ENCODE peak calls at places on chromosomes 11 and 22, in four cellular contexts. C is breast epithelium, N is fibroblast of mammary gland, E is cardiac fibroblast. Q is an unnamed sample.
A peak's percentile ranks its signal among the peaks of the same experiment; 100 is the strongest.

GRCh38 chr22:26718905-26719304 is 61.5 kb downstream of the MIAT start:
- DNase-seq in C (no peak), E (peak; percentile 86), N (peak; percentile 87), Q (no peak)

GRCh38 chr11:106001304-106002012 is 20.6 kb downstream of the MSANTD4 start:
- DNase-seq in C (no peak), N (peak; percentile 30), E (peak; percentile 18), Q (no peak)

GRCh38 chr11:12862761-12863469 is 146.2 kb upstream of the RASSF10 start:
- DNase-seq in C (no peak), E (peak; percentile 77), N (peak; percentile 82), Q (no peak)

GRCh38 chr22:47411006-47411405 is 648.6 kb downstream of the TBC1D22A start:
- DNase-seq in N (no peak), C (no peak), E (no peak), Q (no peak)

GRCh38 chr11:125022551-125022950 is 40.6 kb upstream of the SLC37A2 start:
- DNase-seq in C (no peak), E (peak; percentile 33), N (no peak), Q (no peak)

GRCh38 chr11:79078999-79079398 is 361.8 kb downstream of the TENM4 start:
- DNase-seq in E (no peak), N (no peak), C (no peak), Q (peak; percentile 26)

GRCh38 chr11:35163209-35163608 is 24.2 kb downstream of the CD44 start:
- DNase-seq in N (no peak), E (no peak), C (no peak), Q (no peak)

GRCh38 chr22:45423524-45423923 is 10.0 kb downstream of the RIBC2 start:
- DNase-seq in N (no peak), E (no peak), C (no peak), Q (no peak)

GRCh38 chr22:24059121-24059520 is 48.0 kb downstream of the CABIN1 start:
- DNase-seq in E (peak; percentile 96), C (no peak), N (peak; percentile 99), Q (peak; percentile 41)

GRCh38 chr11:85541683-85542082 is 85.5 kb downstream of the DLG2 start:
- DNase-seq in C (no peak), E (no peak), N (no peak), Q (no peak)

GRCh38 chr22:27075028-27075678 is 417.8 kb downstream of the MIAT start:
- DNase-seq in C (no peak), E (peak; percentile 7), N (no peak), Q (no peak)

DNA sequence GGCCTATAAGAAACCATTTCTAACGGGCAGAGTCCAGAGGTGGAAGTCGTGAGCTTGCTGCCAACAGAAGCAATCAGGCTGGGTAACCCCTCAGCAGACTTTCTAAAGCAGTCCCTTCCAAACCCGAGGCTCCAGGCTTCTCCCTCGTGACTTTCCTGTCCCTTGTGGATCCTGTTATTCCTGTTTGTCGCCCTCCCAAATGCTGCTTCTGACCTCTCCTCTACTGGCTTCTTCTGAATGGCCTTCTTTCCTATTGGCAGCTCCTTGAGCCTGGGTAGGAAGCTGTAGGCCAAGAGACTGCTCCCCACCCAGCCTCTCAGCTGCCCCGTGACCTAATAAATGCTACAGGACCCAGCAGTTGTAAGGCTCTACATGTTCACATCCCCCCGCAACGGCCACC is 35.0 kb downstream of the MAFF start:
- DNase-seq in E (no peak), C (peak; percentile 82), N (no peak), Q (no peak)
- H3K4me3 ChIP-seq in E (no peak overlapping the region), C (no peak overlapping the region), N (no peak overlapping the region), Q (no peak overlapping the region)

DNA sequence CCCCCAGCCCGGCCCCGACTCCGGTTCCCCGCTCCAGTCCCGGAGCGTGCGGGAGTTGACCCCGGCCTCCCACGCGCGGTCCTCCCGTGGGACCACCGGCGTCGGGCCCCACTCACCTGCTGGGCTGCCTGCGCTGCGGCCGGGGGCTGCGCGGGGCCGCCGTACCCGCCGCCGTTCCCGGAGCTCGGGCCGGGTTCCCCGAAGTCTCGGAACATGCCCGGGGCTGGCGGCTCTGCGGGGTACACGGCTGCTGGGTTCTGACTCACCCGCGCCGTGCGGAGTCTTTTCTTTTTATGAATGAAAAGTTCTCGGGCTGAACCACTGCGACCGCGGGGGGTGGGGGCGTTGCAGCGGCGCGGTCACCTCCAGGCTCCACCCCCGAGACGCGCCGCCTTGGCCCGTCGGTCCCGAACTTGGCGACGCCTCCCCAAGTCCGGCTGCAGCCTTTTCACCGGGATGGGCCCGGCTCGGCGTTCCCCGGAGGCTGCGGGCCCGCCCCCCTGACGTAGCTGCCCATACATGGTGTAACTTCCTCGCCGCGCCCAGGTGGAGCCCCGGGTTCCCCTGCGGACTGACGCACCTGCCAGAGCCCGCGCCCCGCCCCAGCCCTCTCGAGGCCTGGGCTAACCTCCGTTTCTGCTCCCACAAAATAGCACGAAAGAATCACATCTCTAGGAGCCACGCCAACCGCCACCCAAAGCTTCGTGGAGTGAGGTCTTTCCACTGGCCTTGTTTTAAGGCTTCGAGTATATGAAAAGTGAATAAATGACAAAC is at the start of gene FOSL1:
- DNase-seq in E (peak; percentile 98), C (peak; percentile 90), N (peak; percentile 95), Q (peak; percentile 83)
- H3K4me3 ChIP-seq in E (peak within 1 kb of the TSS; percentile 98), C (peak within 1 kb of the TSS; percentile 53), N (peak within 1 kb of the TSS; percentile 92), Q (peak within 1 kb of the TSS; percentile 71)

DNA sequence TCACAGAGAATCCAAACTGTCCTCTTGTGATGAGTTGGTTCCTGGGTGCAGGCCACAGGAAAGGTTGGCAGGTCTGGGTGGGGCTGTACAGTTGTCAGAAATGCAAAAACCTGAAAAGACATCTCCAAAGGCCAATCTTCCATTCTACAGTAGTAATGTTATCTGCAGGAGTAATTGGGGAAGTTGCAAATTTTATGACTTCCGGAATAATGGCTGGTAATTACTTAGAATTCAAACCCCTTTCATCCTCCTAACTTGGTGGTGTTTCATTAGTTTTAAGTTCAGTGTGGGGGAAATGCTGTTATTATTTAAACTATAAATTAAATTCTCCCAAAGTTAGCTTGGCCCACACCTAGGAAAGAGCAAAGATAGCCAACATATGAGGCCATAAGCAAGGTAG is 64.7 kb upstream of the FAT3 start:
- DNase-seq in E (no peak), C (no peak), N (no peak), Q (no peak)
- H3K4me3 ChIP-seq in E (no peak overlapping the region), C (no peak overlapping the region), N (no peak overlapping the region), Q (no peak overlapping the region)

DNA sequence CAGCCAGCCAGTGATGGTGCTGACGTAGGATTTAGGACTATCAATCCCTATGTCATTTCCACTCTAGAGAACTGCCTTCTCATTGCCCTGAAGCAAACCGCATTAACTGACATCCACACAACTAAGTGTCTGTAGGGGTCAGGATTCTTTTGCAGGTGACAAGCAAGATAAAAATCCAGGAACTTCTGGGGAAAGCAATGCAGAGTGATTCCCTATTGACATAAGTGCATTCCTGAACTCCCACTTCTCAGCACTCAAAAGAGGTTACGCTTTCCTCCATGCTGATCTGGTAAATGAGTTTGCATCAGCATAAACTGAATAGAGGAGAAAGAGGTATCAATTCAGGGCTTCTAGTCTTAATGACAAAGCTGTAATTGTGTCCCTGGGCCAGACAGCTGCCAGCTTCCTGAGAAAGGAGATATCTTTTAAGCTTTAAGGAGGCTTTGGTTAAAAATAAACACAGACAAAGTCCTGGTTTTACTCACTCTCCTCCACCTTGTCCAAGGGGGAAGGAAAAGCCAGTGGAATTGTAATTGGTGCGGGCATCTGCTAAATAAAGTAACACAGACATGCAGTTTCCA is 224.5 kb upstream of the ISX start:
- DNase-seq in E (no peak), N (no peak), C (no peak), Q (no peak)
- H3K4me3 ChIP-seq in E (no peak overlapping the region), N (no peak overlapping the region), C (no peak overlapping the region), Q (no peak overlapping the region)

GRCh38 chr11:75159081-75159953 is 8.4 kb downstream of the SLCO2B1 start:
- DNase-seq in N (no peak), C (no peak), E (no peak), Q (no peak)
- H3K4me3 ChIP-seq in N (no peak overlapping the region), C (no peak overlapping the region), E (no peak overlapping the region), Q (no peak overlapping the region)

DNA sequence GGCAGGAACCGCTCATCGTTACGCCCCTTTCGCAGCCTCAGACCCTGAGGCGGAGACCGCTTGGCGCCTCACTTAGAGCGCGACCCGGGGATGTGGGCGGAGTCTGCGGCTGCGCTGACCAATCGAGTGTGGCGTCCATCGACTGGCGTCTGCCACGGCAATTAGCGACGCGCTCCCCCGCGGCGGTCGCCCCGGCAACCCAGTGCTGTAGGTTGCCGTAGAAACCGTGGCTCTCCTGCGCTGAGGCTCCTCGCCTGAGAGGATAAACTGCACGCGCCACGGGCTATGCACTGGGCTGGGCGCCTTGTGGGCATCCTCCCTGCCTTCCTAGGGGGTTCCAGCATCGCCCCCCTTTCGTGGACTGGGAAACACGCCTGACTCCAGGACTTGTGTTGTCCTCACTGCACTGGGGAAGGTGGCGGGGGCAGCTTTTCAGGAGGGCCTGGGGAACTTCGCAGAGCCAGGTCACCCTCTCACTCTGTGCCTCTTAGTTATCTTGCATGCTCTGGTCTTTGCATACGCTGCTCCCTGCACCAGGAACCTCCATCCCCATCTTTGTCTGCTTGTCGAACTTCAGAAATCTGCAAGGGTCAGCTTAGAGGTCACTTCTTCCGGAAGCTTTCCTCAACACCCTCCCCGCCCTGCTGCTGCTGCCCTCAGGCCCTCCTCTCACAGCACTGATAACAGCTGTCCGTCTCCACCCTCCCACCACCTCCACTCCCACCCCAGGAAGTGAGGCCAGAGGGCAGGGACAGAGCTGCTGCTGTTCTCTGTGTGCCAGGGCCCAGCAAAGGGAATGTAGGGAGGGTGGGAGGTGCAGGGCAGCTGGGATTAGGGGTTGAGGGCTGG is 539 bp upstream of the P2RX6 start:
- DNase-seq in C (peak; percentile 62), E (peak; percentile 87), N (peak; percentile 82), Q (peak; percentile 78)
- H3K4me3 ChIP-seq in C (peak overlapping the region; percentile 50), E (peak overlapping the region; percentile 60), N (peak overlapping the region; percentile 53), Q (peak overlapping the region; percentile 56)

GRCh38 chr11:128463386-128463829 is 124.0 kb downstream of the ETS1 start:
- DNase-seq in N (peak; percentile 97), E (peak; percentile 93), C (no peak), Q (no peak)
- H3K4me3 ChIP-seq in N (no peak overlapping the region), E (no peak overlapping the region), C (no peak overlapping the region), Q (no peak overlapping the region)

DNA sequence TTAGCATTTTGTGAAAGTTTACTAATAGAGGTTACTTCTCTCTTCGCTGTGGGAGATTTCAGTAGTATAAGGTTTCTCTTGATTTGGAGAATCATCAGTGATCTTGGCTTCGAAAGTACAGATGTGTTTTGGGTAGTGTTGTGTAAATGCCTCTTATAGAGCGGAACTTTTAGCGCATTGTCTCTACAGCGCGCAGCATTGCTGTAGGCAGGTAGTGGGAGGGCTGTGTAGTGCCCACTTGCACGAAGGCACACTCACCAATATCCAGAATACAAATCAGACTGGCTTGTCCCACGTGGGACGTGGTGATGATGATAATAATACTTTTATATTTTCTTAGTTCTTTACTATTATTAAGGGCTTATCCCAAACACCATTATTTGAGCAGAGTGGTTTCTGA is 51.4 kb downstream of the FAM83F start:
- DNase-seq in N (no peak), C (no peak), E (no peak), Q (no peak)
- H3K4me3 ChIP-seq in N (no peak overlapping the region), C (peak overlapping the region; percentile 76), E (no peak overlapping the region), Q (peak overlapping the region; percentile 86)

DNA sequence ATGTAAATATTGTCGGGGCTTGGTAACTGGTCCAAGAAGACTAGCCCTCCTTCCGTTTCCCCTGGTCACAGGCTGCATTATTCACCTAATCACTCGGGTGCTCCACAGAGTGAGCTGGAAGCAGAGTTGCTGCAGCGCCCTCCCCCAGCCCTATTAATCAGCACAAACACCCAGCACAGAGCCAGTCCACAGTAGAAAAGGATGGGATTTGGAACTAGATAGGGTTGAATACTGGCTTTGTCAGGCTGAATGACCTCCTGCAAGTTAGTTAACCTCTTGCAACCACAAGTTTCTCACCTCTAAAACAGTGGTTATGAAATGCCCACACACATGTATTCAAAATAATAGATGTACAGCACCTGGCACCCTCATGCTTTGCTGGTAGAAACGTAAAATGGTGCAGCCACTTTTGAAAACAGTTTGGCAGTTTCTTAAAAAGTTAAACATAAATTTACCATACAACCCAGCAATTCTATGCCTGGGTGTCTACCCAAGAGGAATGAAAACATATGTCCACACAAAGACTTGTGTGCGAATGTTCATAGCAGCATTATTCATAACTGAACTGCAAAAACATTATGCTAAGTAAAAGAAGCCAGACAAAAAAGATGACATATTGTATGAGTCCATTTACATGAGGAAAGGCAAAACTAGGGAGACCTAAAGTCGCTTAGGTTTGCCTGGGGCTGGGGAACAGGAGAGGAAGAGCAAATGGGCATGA is 31.7 kb upstream of the APLP2 start:
- DNase-seq in C (no peak), E (peak; percentile 57), N (peak; percentile 34), Q (no peak)
- H3K4me3 ChIP-seq in C (no peak overlapping the region), E (no peak overlapping the region), N (no peak overlapping the region), Q (no peak overlapping the region)